ENCODE peak calls at places on chromosomes 11 and 22, in six cellular contexts. T is mesothelial cell of epicardium, F is hepatocyte, Q is Calu3, N is heart right ventricle, U is GM12865. O is an unnamed sample.

GRCh38 chr11:76835928-76836612 is 24.6 kb upstream of the ACER3 start:
- DNase-seq in U (no peak), F (peak; percentile 53), N (peak; percentile 44), T (no peak), Q (peak; percentile 17), O (no peak)

GRCh38 chr11:116234989-116235567 is 537.7 kb downstream of the BUD13 start:
- DNase-seq in F (no peak), U (no peak), T (no peak), N (no peak), Q (no peak), O (no peak)

GRCh38 chr11:106668147-106668546 is 350.1 kb downstream of the GUCY1A2 start:
- DNase-seq in T (no peak), U (no peak), F (no peak), N (no peak), Q (no peak), O (no peak)

GRCh38 chr11:118530683-118531596 is at the start of gene TMEM25:
- DNase-seq in T (peak; percentile 77), Q (peak; percentile 63), F (peak; percentile 86), U (peak; percentile 58), N (peak; percentile 50), O (peak; percentile 94)

GRCh38 chr11:28566643-28567042 is 458.5 kb downstream of the METTL15 start:
- DNase-seq in Q (peak; percentile 74), F (peak; percentile 91), N (peak; percentile 85), T (peak; percentile 54), U (no peak), O (no peak)

GRCh38 chr11:35158371-35159081 is 19.6 kb downstream of the CD44 start:
- DNase-seq in N (peak; percentile 44), T (no peak), U (no peak), F (peak; percentile 63), Q (no peak), O (no peak)

GRCh38 chr11:67404515-67405195 is 772 bp downstream of the TBC1D10C start:
- DNase-seq in T (no peak), U (no peak), N (no peak), Q (no peak), F (no peak), O (peak; percentile 41)

GRCh38 chr22:30843245-30843644 is 125.3 kb downstream of the MORC2 start:
- DNase-seq in N (no peak), U (no peak), Q (no peak), F (no peak), T (no peak), O (no peak)

GRCh38 chr11:122343247-122343646 is 227.2 kb upstream of the BLID start:
- DNase-seq in U (no peak), N (no peak), T (no peak), F (no peak), Q (no peak), O (no peak)

GRCh38 chr11:37333345-37333744 is 735.3 kb upstream of the RAG2 start:
- DNase-seq in F (no peak), U (no peak), N (no peak), T (no peak), Q (no peak), O (no peak)

GRCh38 chr11:21811572-21811971 is 381.3 kb upstream of the ANO5 start:
- DNase-seq in F (peak; percentile 7), N (no peak), T (no peak), Q (no peak), U (no peak), O (no peak)

GRCh38 chr11:130813638-130814037 is 102.6 kb downstream of the SNX19 start:
- DNase-seq in T (no peak), Q (no peak), U (no peak), N (no peak), F (no peak), O (no peak)

GRCh38 chr11:15770798-15771414 is 585.4 kb downstream of the SOX6 start:
- DNase-seq in U (peak; percentile 40), N (peak; percentile 52), T (no peak), Q (peak; percentile 61), F (peak; percentile 47), O (peak; percentile 47)

GRCh38 chr22:35219012-35219411 is 38.3 kb upstream of the HMGXB4 start:
- DNase-seq in U (no peak), F (no peak), T (no peak), N (no peak), Q (no peak), O (no peak)

GRCh38 chr11:102724904-102725515 is at the start of gene MMP8:
- DNase-seq in F (no peak), U (no peak), Q (no peak), T (no peak), N (no peak), O (no peak)

GRCh38 chr11:615453-616319 is at the start of gene IRF7:
- DNase-seq in Q (peak; percentile 95), N (peak; percentile 96), T (peak; percentile 89), U (peak; percentile 98), F (peak; percentile 96), O (peak; percentile 98)

GRCh38 chr11:35404397-35404775 is 15.0 kb downstream of the SLC1A2 start:
- DNase-seq in F (peak; percentile 46), T (no peak), N (no peak), Q (peak; percentile 74), U (peak; percentile 31), O (peak; percentile 33)

GRCh38 chr22:47195156-47195675 is 432.8 kb downstream of the TBC1D22A start:
- DNase-seq in U (no peak), N (no peak), T (no peak), F (no peak), Q (no peak), O (no peak)

DNA sequence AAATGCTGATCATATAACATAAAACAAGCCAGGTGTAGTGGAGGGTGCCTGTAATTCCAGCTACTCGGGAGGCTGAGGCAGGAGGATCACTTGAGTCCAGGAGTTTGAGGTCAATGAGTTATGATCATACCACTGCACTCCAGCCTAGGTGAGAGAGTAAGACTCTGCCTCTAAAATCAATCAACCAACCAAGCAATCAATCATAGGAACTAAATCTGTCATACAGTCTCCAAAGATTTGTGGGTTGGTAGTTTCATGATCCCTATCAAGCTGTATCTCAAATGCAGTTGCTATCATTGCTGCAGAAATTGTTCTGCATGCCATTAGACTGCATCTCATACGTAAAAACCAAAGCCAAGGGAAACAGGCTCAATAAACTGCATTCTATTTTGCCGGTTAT is 33.1 kb downstream of the NARS2 start:
- DNase-seq in U (no peak), N (no peak), Q (no peak), T (no peak), F (no peak), O (no peak)
- TF ChIP-seq CTCF in U (no peak), N (no peak), Q (no peak), T (no peak), F (no peak), O (no peak)

DNA sequence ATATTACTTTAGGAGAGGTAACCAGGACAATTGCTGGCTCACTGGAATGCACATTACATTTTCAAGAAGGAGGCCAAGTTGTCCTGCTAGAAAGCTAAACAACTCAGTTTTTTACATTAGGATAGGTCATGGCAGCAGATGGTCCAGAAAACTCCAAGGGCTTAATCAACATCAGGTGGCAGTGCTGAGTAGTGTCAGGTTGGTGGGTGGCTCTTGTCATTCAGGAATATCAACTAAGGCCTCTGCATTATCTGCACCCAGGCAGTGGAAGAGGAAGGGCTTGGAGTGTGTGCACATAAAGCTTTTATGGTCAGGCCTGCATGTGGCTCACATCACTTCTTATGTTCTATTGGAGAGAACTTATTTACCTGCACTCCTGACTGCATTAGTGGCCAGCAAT is 32.2 kb upstream of the OR4B1 start:
- DNase-seq in Q (no peak), T (no peak), N (no peak), U (no peak), F (no peak), O (no peak)
- TF ChIP-seq CTCF in Q (no peak), T (no peak), N (no peak), U (no peak), F (no peak), O (no peak)

GRCh38 chr11:65014146-65014960 is at the start of gene ARL2:
- DNase-seq in T (peak; percentile 91), Q (no peak), N (peak; percentile 43), U (no peak), F (no peak), O (peak; percentile 96)

GRCh38 chr11:65016705-65017104 is 2.7 kb downstream of the ARL2 start:
- DNase-seq in T (no peak), N (no peak), Q (no peak), F (no peak), U (peak; percentile 35), O (no peak)

GRCh38 chr11:65017927-65018326 is 4.0 kb downstream of the ARL2 start:
- DNase-seq in F (no peak), T (no peak), Q (no peak), U (no peak), N (no peak), O (no peak)

GRCh38 chr11:65013130-65013691 is 749 bp upstream of the ARL2 start:
- DNase-seq in Q (peak; percentile 93), T (peak; percentile 87), U (peak; percentile 93), F (peak; percentile 95), N (peak; percentile 92), O (peak; percentile 95)

GRCh38 chr11:65013692-65014145 is 241 bp upstream of the ARL2 start:
- DNase-seq in N (peak; percentile 94), U (peak; percentile 96), F (peak; percentile 94), T (no peak), Q (peak; percentile 92), O (peak; percentile 97)
- TF ChIP-seq CTCF in N (no peak), U (peak; percentile 27), F (peak; percentile 3), T (peak; percentile 70), Q (peak; percentile 72), O (peak; percentile 69)

GRCh38 chr11:62603072-62603408 is 1.4 kb upstream of the MTA2 start:
- DNase-seq in U (no peak), F (no peak), Q (no peak), N (no peak), T (no peak), O (no peak)

GRCh38 chr11:62603771-62604170 is 2.1 kb upstream of the MTA2 start:
- DNase-seq in T (no peak), F (no peak), U (no peak), Q (no peak), N (no peak), O (no peak)

GRCh38 chr11:62601114-62601363 is 626 bp downstream of the MTA2 start:
- DNase-seq in N (peak; percentile 57), U (peak; percentile 62), T (no peak), F (no peak), Q (no peak), O (no peak)

GRCh38 chr11:62601364-62602140 is at the start of gene MTA2:
- DNase-seq in N (peak; percentile 98), F (peak; percentile 98), Q (peak; percentile 99), T (peak; percentile 100), U (peak; percentile 99), O (peak; percentile 99)

DNA sequence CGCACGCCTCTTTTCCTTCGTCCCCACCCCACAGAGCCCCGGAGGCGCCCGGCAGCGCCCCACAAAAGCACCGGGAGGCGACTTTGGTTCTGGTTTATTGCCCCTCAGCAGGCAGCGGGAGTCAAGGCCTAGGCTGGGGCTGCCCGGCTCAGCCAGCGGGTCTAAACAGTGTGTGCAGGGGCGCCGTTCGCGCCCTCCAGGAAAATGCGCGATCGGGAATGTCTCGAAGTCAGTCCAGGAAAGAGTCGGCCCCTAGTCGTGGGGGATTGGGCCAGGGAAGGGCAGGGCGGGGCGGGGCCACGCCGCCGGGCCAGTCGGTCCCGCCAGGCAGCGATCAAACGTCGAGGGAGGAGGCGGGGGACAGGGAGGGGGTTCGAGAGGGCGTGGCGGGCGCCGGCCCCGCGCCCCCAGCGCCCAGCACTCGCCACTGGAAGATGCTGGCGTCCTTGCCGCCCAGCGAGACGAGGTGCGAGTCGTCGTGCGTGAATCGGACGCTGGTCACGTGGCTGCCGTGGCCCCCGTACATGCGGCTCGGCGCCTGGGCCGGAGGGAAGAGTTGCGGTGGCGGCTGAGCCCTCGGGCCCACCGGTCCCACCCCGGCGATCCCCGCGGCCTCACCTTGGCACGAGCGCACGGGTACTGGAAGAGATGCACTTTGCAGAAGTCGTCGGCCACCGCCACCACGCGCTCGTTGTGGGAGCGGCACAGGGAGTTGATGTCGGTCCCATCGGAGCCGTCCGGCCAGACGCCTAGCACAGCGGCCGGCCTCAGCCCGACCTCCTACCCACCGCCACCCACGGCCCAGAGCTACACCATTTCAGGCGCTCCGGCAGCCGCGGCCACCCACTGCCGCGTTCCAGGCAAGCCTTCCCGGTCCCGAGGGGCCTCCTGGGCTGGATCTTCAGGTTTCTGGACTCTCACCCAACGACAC is 741 bp upstream of the MTA2 start:
- DNase-seq in N (peak; percentile 65), F (peak; percentile 68), Q (peak; percentile 52), U (no peak), T (peak; percentile 47), O (peak; percentile 72)
- TF ChIP-seq CTCF in N (no peak), F (peak; percentile 9), Q (no peak), U (no peak), T (no peak), O (no peak)

O was measured in GM20000.